ENCODE peak calls at places on chromosomes 12 and 14, in four cellular contexts. K is activated naive CD8-positive, alpha-beta T cell treated with anti-CD3 and anti-CD28 coated beads for 36 hours; H is lung; R is activated CD4-positive, alpha-beta T cell treated with anti-CD3 and anti-CD28 coated beads for 1 hour. F is an unnamed sample.

GRCh38 chr14:28676481-28676880 is 90.1 kb upstream of the FOXG1 start:
- DNase-seq in K (no peak), H (no peak), R (no peak), F (no peak)

GRCh38 chr12:130286041-130286440 is 51.6 kb upstream of the PIWIL1 start:
- DNase-seq in K (no peak), H (no peak), R (no peak), F (no peak)

GRCh38 chr14:63510538-63510937 is 32.6 kb downstream of the PPP2R5E start:
- DNase-seq in K (no peak), H (no peak), R (no peak), F (no peak)

GRCh38 chr14:90642239-90642717 is 174.0 kb downstream of the TTC7B start:
- DNase-seq in K (no peak), H (no peak), R (no peak), F (no peak)

GRCh38 chr12:127388985-127389384 is 878.0 kb upstream of the TMEM132C start:
- DNase-seq in K (no peak), H (no peak), R (no peak), F (no peak)

GRCh38 chr14:50062438-50063039 is 53.8 kb downstream of the VCPKMT start:
- DNase-seq in K (peak), H (no peak), R (peak), F (peak)

GRCh38 chr12:76020281-76020680 is 11.3 kb downstream of the PHLDA1 start:
- DNase-seq in K (peak), H (no peak), R (peak), F (peak)

GRCh38 chr12:31896514-31897039 is 62.6 kb upstream of the RESF1 start:
- DNase-seq in K (peak), H (peak), R (peak), F (peak)

GRCh38 chr12:56271031-56271430 is 4.3 kb downstream of the COQ10A start:
- DNase-seq in K (no peak), H (no peak), R (no peak), F (no peak)

GRCh38 chr12:82299617-82300016 is 58.6 kb downstream of the CCDC59 start:
- DNase-seq in K (no peak), H (no peak), R (no peak), F (no peak)

GRCh38 chr12:130775953-130776856 is 60.1 kb upstream of the RIMBP2 start:
- DNase-seq in K (peak), H (peak), R (peak), F (peak)

GRCh38 chr14:69581316-69581935 is 6.8 kb upstream of the CCDC177 start:
- DNase-seq in K (no peak), H (no peak), R (no peak), F (no peak)

F was measured in activated effector memory CD4-positive, alpha-beta T cell treated with Interleukin-2 at 50 U/mL for 16 hours.